ENCODE peak calls at places on chromosome 16, in five cellular contexts. M is HEK293T, G is NT2/D1, S is HepG2, T is H1. Q is an unnamed sample.

GRCh38 chr16:83717814-83718213 is 90.0 kb upstream of the HSBP1 start:
- DNase-seq in S (no peak), T (no peak), G (no peak), M (no peak), Q (no peak)

GRCh38 chr16:17305694-17306093 is 165.1 kb downstream of the XYLT1 start:
- DNase-seq in G (no peak), M (no peak), T (no peak), S (no peak), Q (peak)

GRCh38 chr16:49932943-49933342 is 77.0 kb upstream of the ZNF423 start:
- DNase-seq in G (no peak), M (no peak), T (no peak), S (no peak), Q (no peak)

GRCh38 chr16:30526137-30526822 is at the start of gene ZNF768:
- DNase-seq in G (peak), S (peak), T (no peak), M (peak), Q (no peak)

GRCh38 chr16:53282975-53283946 is 151.0 kb upstream of the RBL2 start:
- DNase-seq in M (peak), T (no peak), G (peak), S (peak), Q (peak)

GRCh38 chr16:87288753-87289362 is 28.3 kb downstream of the C16orf95 start:
- DNase-seq in M (no peak), G (no peak), S (no peak), T (no peak), Q (no peak)

GRCh38 chr16:51440096-51440495 is 289.0 kb upstream of the SALL1 start:
- DNase-seq in G (no peak), T (no peak), S (no peak), M (no peak), Q (no peak)

GRCh38 chr16:87178977-87179376 is 138.2 kb downstream of the C16orf95 start:
- DNase-seq in S (no peak), G (no peak), T (no peak), M (no peak), Q (no peak)

DNA sequence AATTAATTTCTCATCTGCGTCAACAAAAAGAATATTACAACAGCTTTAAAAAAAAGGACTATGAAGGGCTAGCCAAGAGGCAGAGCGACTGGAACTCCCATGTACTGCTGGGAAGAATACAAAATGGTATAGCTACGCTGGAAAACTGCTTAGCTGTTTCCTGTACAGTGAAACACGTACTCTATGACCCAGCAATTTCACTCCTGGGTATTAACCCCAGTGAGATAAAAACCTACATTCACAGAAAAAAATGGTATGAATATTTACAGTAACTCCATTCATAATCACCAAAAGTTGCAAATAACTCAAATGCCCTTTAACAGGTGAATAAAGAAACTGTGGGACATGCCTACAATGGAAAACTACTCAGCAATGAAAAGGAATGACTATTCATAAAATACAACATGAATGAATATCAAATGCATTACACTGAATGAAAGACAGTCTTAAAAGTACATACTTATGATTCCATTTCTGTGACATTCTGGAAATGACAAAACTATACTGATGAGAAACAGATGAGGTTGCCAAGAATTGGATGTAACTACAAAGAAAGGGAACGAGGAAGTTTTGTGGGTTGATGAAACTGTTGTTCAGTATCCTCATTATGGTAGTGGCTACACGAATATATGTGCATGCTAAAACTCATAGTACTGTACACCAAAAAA is 27.6 kb downstream of the CMTM4 start:
- DNase-seq in G (no peak), T (no peak), S (no peak), M (no peak), Q (no peak)
- TF ChIP-seq SUZ12 in G (no peak), T (no peak), S (no peak), M (no peak), Q (no peak)

GRCh38 chr16:12673466-12673865 is 130.2 kb downstream of the CPPED1 start:
- DNase-seq in G (no peak), M (no peak), S (no peak), T (no peak), Q (no peak)
- TF ChIP-seq SUZ12 in G (no peak), M (no peak), S (no peak), T (no peak), Q (no peak)

GRCh38 chr16:8581923-8582580 is 8.3 kb downstream of the TMEM114 start:
- DNase-seq in S (no peak), G (no peak), T (no peak), M (no peak), Q (no peak)
- TF ChIP-seq SUZ12 in S (no peak), G (no peak), T (no peak), M (no peak), Q (no peak)

DNA sequence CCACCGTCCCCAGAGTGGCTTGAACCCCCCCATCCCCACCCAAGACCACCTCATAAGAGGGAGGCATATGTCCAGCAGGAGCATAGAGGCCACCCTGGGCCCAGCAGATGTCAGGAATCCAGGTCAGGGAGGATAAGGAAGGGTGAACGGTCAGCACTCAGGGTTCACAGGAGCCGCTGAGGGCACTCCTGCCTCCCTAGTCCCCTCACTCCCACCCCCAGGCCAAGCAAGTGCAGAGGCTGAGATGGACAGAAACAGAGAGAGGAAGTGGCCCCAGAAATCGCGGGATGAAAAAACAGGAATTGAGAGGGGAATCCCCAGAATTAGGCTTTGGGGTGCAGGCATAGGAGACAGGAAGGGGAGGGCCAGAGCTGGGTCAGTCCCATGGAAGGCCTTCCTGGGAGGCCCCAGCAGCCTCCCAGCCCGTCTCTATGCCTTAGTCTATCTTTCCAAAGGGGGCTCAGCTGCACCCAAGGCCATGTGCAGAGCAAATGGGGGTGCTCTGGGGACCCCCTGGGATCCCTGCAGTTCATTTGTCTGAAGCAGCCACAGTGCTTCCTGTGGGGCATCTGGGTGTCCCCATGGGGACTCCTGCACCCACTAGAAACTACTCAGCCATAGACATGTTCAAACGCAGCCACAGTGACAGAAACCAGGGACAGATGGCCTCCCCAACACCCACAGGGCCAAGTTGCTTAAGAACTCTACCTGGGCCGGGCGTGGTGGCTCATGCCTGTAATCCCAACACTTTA is 1.7 kb downstream of the CMTM3 start:
- DNase-seq in S (no peak), T (no peak), M (no peak), G (no peak), Q (no peak)
- TF ChIP-seq SUZ12 in S (no peak), T (no peak), M (no peak), G (no peak), Q (no peak)

DNA sequence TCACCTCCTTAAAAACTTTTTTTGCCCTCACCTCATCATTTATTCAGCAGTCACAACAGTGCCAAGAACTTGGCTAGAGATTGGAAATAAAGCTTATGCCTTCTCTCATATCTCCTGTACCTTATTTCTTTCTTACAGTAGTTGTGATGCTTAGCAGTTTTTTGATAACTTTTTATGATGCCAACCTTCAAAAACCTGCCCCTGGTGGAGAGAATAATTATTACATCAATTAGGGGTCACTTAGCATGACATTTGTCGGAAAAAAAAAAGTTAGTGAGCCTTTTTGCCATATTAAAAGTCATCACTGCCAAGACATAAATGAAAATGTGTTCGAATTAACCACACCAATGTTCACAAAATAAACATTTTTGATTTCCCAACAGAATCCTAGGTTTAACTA is 296.6 kb downstream of the WWOX start:
- DNase-seq in M (no peak), S (no peak), T (no peak), G (peak), Q (no peak)
- TF ChIP-seq SUZ12 in M (no peak), S (no peak), T (no peak), G (no peak), Q (no peak)

GRCh38 chr16:8971416-8971815 is 7.7 kb upstream of the USP7 start:
- DNase-seq in S (no peak), T (no peak), M (no peak), G (no peak), Q (no peak)

GRCh38 chr16:8972843-8973586 is 9.3 kb upstream of the USP7 start:
- DNase-seq in M (no peak), S (no peak), G (no peak), T (no peak), Q (no peak)

GRCh38 chr16:8975039-8975438 is 11.3 kb upstream of the USP7 start:
- DNase-seq in M (no peak), S (no peak), G (no peak), T (no peak), Q (no peak)
- TF ChIP-seq SUZ12 in M (no peak), S (no peak), G (no peak), T (no peak), Q (no peak)

GRCh38 chr16:59905628-59906027 is 1171.5 kb upstream of the GOT2 start:
- DNase-seq in T (no peak), M (no peak), G (no peak), S (no peak), Q (no peak)

GRCh38 chr16:59913666-59914065 is 1179.5 kb upstream of the GOT2 start:
- DNase-seq in S (no peak), M (no peak), G (no peak), T (no peak), Q (no peak)

GRCh38 chr16:59907671-59908070 is 1173.6 kb upstream of the GOT2 start:
- DNase-seq in M (no peak), S (no peak), G (no peak), T (no peak), Q (no peak)

GRCh38 chr16:59905131-59905530 is 1171.0 kb upstream of the GOT2 start:
- DNase-seq in M (no peak), S (no peak), T (no peak), G (no peak), Q (no peak)

GRCh38 chr16:59909262-59909661 is 1175.1 kb upstream of the GOT2 start:
- DNase-seq in S (no peak), T (no peak), G (no peak), M (no peak), Q (no peak)
- TF ChIP-seq SUZ12 in S (no peak), T (no peak), G (no peak), M (no peak), Q (no peak)

Q was measured in GM12878.